ENCODE peak calls at places on chromosomes 1 and 21, in four cellular contexts. I, P, U and E are unnamed samples.

GRCh38 chr1:55012661-55013060 is 13.9 kb downstream of the BSND start:
- DNase-seq in I (no peak), P (no peak), U (no peak), E (no peak)

GRCh38 chr1:218642033-218642954 is 297.2 kb downstream of the TGFB2 start:
- DNase-seq in I (no peak), P (no peak), U (no peak), E (no peak)

GRCh38 chr21:45541221-45542039 is 810 bp downstream of the SLC19A1 start:
- DNase-seq in I (peak), P (peak), U (peak), E (peak)

GRCh38 chr1:227954163-227954850 is 6.6 kb upstream of the WNT9A start:
- DNase-seq in I (no peak), P (no peak), U (no peak), E (no peak)

GRCh38 chr21:27735699-27736098 is 768.8 kb upstream of the ADAMTS5 start:
- DNase-seq in I (no peak), P (no peak), U (no peak), E (no peak)

GRCh38 chr1:161784963-161785362 is 18.8 kb downstream of the ATF6 start:
- DNase-seq in I (no peak), P (no peak), U (no peak), E (no peak)

GRCh38 chr1:82059931-82060330 is 259.2 kb downstream of the ADGRL2 start:
- DNase-seq in I (no peak), P (no peak), U (no peak), E (no peak)

GRCh38 chr1:210272666-210273065 is 40.1 kb downstream of the SERTAD4 start:
- DNase-seq in I (no peak), P (no peak), U (no peak), E (no peak)

GRCh38 chr21:44365967-44366585 is 12.7 kb downstream of the TRPM2 start:
- DNase-seq in I (peak), P (no peak), U (no peak), E (no peak)

GRCh38 chr1:56356376-56356775 is 223.0 kb downstream of the PLPP3 start:
- DNase-seq in I (no peak), P (no peak), U (no peak), E (no peak)

GRCh38 chr1:206700445-206701036 is 15.8 kb downstream of the MAPKAPK2 start:
- DNase-seq in I (peak), P (no peak), U (no peak), E (no peak)

GRCh38 chr1:167645161-167645560 is 15.1 kb downstream of the RCSD1 start:
- DNase-seq in I (no peak), P (no peak), U (no peak), E (no peak)

GRCh38 chr1:85894651-85895050 is 186.4 kb upstream of the ZNHIT6 start:
- DNase-seq in I (no peak), P (no peak), U (peak), E (peak)

GRCh38 chr1:232744847-232745246 is 60.4 kb upstream of the MAP10 start:
- DNase-seq in I (no peak), P (no peak), U (no peak), E (no peak)

GRCh38 chr21:46180079-46180722 is 4.1 kb downstream of the SPATC1L start:
- DNase-seq in I (no peak), P (no peak), U (no peak), E (no peak)

GRCh38 chr1:166869318-166870099 is 6.6 kb downstream of the TADA1 start:
- DNase-seq in I (no peak), P (no peak), U (no peak), E (no peak)

GRCh38 chr1:23384312-23385058 is 14.8 kb upstream of the ZNF436 start:
- DNase-seq in I (no peak), P (no peak), U (no peak), E (no peak)

GRCh38 chr1:159580340-159580739 is 7.3 kb upstream of the APCS start:
- DNase-seq in I (no peak), P (no peak), U (no peak), E (no peak)

DNA sequence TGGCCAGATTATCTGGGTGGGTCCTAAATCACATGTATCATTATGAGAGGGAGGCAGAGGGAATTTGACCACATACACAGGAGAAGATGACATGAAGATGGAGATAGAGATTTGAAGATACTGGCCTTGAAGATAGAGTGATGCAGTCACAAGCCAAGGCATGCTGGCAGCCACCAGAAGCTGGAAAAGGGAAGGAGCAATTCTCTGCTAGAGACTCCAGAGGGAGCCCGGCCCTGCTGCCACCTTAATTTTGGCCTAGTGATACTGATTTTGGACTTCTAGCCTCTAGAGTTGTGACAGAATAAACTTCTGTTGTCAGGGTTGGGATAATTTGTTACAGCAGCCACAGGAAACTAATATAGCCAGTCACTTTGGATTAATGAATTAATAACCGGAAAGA is 2.2 kb upstream of the PRDM2 start:
- DNase-seq in I (no peak), P (no peak), U (no peak), E (no peak)
- TF ChIP-seq CTCF in I (no peak), P (no peak), U (no peak), E (no peak)

GRCh38 chr21:29943885-29944284 is 4.1 kb upstream of the GRIK1 start:
- DNase-seq in I (no peak), P (no peak), U (no peak), E (no peak)
- TF ChIP-seq CTCF in I (no peak), P (no peak), U (no peak), E (no peak)

DNA sequence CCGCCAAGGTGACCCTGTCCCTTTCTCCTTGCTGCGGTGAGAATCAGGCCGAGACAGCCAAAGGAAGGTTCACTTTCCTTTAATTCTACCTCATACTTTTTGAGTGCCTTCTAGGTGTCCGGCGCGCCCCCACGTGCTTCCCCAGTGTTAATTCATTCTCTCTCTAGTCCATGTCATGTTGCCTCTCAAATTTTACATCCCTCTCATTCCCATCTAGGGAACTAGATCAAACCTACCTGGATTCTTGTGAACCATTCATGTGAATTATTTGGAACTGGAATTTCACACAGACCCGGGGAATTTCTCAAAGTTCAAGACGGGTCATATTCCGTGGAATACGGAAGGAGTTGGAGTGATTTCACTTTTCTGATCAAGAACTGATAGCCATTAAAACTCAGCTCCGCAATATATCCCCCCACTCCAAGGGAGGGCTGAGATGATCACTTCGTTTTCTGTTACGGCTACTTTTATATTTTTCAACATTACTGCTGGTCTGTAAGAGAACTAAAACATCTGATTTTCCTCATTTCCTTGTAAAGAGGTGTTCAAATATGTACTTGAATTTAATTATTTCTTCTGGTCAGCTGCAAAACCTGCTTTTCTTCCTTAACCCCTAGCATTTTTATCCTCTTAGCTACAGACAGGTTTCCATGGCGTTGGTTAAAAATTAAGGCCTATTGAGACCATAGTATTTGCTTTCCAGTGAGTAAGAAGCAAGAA is 1.0 kb upstream of the ENO1 start:
- DNase-seq in I (no peak), P (no peak), U (no peak), E (no peak)
- TF ChIP-seq CTCF in I (no peak), P (peak), U (no peak), E (no peak)

DNA sequence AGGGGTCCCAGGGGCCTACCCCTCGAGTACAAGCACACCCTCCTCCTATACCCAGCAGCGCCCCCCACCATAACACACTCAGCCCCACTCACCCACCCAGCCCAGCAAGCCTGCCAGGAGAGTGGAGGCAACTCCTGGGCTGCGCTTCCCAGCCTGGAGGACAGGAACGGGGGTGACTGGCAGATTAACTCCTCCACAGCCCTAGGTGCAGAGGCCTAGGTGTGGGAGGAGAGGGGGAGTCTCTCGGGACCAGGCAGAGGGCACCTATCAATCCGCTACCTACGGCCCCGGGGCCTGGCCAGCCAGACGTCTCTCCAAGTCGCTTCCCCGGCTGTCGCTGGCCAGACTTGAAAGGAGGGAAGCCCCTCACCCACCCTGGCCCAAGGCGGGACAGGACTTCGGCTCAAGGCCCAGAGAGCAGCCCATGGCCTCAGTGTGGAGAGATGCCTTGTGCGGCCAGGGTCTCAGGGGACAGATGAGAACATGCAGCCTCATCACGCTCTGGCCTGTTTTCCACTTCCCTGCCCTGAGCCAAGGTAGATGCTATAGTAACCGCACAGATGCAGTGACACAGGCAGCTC is 24.9 kb downstream of the MATN1 start:
- DNase-seq in I (peak), P (no peak), U (no peak), E (no peak)
- TF ChIP-seq CTCF in I (no peak), P (no peak), U (no peak), E (no peak)

GRCh38 chr1:50441183-50441582 is 17.9 kb upstream of the DMRTA2 start:
- DNase-seq in I (no peak), P (no peak), U (no peak), E (no peak)

GRCh38 chr1:50436489-50436888 is 13.2 kb upstream of the DMRTA2 start:
- DNase-seq in I (no peak), P (no peak), U (no peak), E (no peak)

DNA sequence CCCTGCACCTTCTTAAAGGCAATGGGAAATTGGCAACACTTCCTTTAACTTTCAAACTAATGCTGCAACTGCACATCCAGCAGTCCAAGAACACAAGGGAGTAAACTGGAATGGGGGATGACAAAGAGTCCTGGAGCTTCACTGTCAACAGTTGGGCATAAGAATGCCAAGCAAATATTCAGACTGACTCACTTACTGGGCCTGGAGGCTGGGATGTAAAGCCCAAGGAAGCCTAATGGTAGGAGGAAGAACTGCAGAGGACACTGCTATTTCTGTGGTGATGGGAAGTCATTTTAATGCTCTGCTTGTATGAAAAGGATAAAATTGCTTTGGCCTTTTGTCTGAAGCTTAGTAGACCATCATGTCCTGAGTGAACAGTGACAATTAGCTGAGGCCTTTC is 15.7 kb upstream of the DMRTA2 start:
- DNase-seq in I (no peak), P (no peak), U (no peak), E (no peak)
- TF ChIP-seq CTCF in I (no peak), P (no peak), U (no peak), E (peak)

GRCh38 chr1:239999170-239999569 is 92.5 kb upstream of the FMN2 start:
- DNase-seq in I (no peak), P (no peak), U (no peak), E (no peak)

GRCh38 chr1:239997515-239998311 is 94.0 kb upstream of the FMN2 start:
- DNase-seq in I (no peak), P (no peak), U (peak), E (peak)

GRCh38 chr1:240000634-240001033 is 91.0 kb upstream of the FMN2 start:
- DNase-seq in I (no peak), P (no peak), U (no peak), E (no peak)

GRCh38 chr1:239997160-239997514 is 94.5 kb upstream of the FMN2 start:
- DNase-seq in I (no peak), P (no peak), U (no peak), E (no peak)

GRCh38 chr1:239998312-239998649 is 93.4 kb upstream of the FMN2 start:
- DNase-seq in I (no peak), P (no peak), U (no peak), E (no peak)
- TF ChIP-seq CTCF in I (no peak), P (no peak), U (no peak), E (no peak)

DNA sequence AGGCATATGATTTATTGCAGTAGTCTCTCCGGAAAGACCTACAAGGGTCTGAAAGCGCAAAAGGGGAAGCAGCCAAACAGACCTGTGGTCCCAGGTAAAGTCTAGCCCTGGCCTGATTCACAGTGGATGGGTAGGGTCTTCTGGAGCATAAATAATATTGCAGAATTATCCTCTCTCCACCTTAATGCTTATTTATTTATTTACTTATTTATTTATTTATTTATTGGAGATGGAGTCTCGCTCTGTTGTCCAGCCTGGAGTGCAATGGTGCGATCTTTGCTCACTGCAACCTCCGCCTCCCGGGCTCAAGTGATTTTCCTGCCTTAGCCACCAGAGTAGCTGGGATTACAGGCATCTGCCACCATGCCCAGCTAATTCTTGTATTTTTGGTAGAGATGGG is 11.8 kb upstream of the KLHDC8A start:
- DNase-seq in I (no peak), P (no peak), U (no peak), E (no peak)
- TF ChIP-seq CTCF in I (no peak), P (no peak), U (no peak), E (no peak)